ENCODE peak calls at places on chromosomes 11 and 22, in four cellular contexts. M, Q, H and U are unnamed samples.

GRCh38 chr11:27379449-27379848 is 16.4 kb upstream of the CCDC34 start:
- DNase-seq in M (no peak), Q (no peak), H (no peak), U (no peak)

GRCh38 chr22:30802202-30803166 is 107.8 kb downstream of the OSBP2 start:
- DNase-seq in H (peak), M (peak), Q (peak), U (peak)

GRCh38 chr11:28636033-28636432 is 527.8 kb downstream of the METTL15 start:
- DNase-seq in Q (no peak), M (no peak), H (no peak), U (no peak)

GRCh38 chr22:35549338-35549737 is 8.7 kb downstream of the RASD2 start:
- DNase-seq in H (no peak), M (no peak), Q (no peak), U (no peak)

GRCh38 chr22:20395181-20395896 is 1.4 kb downstream of the ZNF74 start:
- DNase-seq in M (no peak), H (peak), Q (peak), U (no peak)

GRCh38 chr11:47765086-47765485 is 2.1 kb downstream of the FNBP4 start:
- DNase-seq in H (no peak), M (no peak), Q (no peak), U (no peak)

GRCh38 chr11:66619080-66619554 is 2.7 kb downstream of the RBM14 start:
- DNase-seq in Q (no peak), M (no peak), H (no peak), U (no peak)

GRCh38 chr22:23214398-23214797 is 34.1 kb downstream of the BCR start:
- DNase-seq in H (peak), M (no peak), Q (no peak), U (no peak)

GRCh38 chr11:65215441-65216076 is 33.8 kb downstream of the CAPN1 start:
- DNase-seq in Q (no peak), M (no peak), H (no peak), U (no peak)

GRCh38 chr11:44036811-44037657 is 10.7 kb upstream of the ACCSL start:
- DNase-seq in M (peak), H (peak), Q (peak), U (peak)

GRCh38 chr22:19986410-19987341 is 29.9 kb downstream of the ARVCF start:
- DNase-seq in M (no peak), H (peak), Q (peak), U (peak)

GRCh38 chr11:69439651-69440464 is 41.6 kb upstream of the LINC01488 start:
- DNase-seq in M (no peak), Q (no peak), H (no peak), U (no peak)

GRCh38 chr11:64196616-64197015 is 9.9 kb upstream of the FERMT3 start:
- DNase-seq in H (no peak), M (no peak), Q (no peak), U (no peak)

GRCh38 chr11:114953039-114953438 is 274.7 kb downstream of the NXPE2 start:
- DNase-seq in H (peak), Q (peak), M (no peak), U (no peak)

GRCh38 chr11:123174196-123175183 is 20.6 kb downstream of the CLMP start:
- DNase-seq in Q (no peak), H (no peak), M (no peak), U (no peak)

GRCh38 chr11:72584293-72584921 is 89.8 kb downstream of the PDE2A start:
- DNase-seq in Q (no peak), M (no peak), H (peak), U (peak)

GRCh38 chr11:363948-364761 is 5.1 kb upstream of the B4GALNT4 start:
- DNase-seq in M (peak), H (no peak), Q (peak), U (peak)

GRCh38 chr11:26688701-26689100 is 33.2 kb downstream of the SLC5A12 start:
- DNase-seq in Q (no peak), H (no peak), M (no peak), U (no peak)

GRCh38 chr22:26884921-26885320 is 227.5 kb downstream of the MIAT start:
- DNase-seq in H (no peak), M (no peak), Q (no peak), U (no peak)

GRCh38 chr11:108009497-108010360 is 1.0 kb downstream of the CUL5 start:
- DNase-seq in H (no peak), Q (peak), M (no peak), U (no peak)

GRCh38 chr11:125020342-125020741 is 42.8 kb upstream of the SLC37A2 start:
- DNase-seq in M (no peak), Q (no peak), H (no peak), U (no peak)

GRCh38 chr11:106276859-106277436 is 199.5 kb downstream of the AASDHPPT start:
- DNase-seq in H (no peak), Q (peak), M (no peak), U (no peak)

GRCh38 chr22:20155330-20156041 is 4.6 kb upstream of the CCDC188 start:
- DNase-seq in Q (peak), H (peak), M (no peak), U (no peak)

GRCh38 chr22:35620624-35621245 is 3.6 kb upstream of the MB start:
- DNase-seq in H (no peak), M (no peak), Q (peak), U (no peak)

GRCh38 chr11:125382211-125382807 is 113.8 kb downstream of the FEZ1 start:
- DNase-seq in H (no peak), Q (no peak), M (no peak), U (no peak)

GRCh38 chr11:1647901-1648721 is 18.5 kb downstream of the KRTAP5-5 start:
- DNase-seq in Q (peak), M (no peak), H (no peak), U (no peak)

GRCh38 chr11:48169706-48170105 is 46.9 kb upstream of the OR4B1 start:
- DNase-seq in H (no peak), M (no peak), Q (no peak), U (no peak)

GRCh38 chr11:80700386-80700785 is 1259.6 kb upstream of the TENM4 start:
- DNase-seq in H (no peak), M (no peak), Q (no peak), U (no peak)

GRCh38 chr22:41435560-41435959 is 11.0 kb downstream of the TOB2 start:
- DNase-seq in H (no peak), Q (no peak), M (no peak), U (no peak)

GRCh38 chr11:111624602-111625001 is 22.4 kb downstream of the SIK2 start:
- DNase-seq in M (no peak), Q (no peak), H (no peak), U (no peak)

GRCh38 chr11:65426839-65427690 is 4.5 kb downstream of the NEAT1 start:
- DNase-seq in M (no peak), H (no peak), Q (no peak), U (no peak)

GRCh38 chr22:47275479-47276218 is 513.2 kb downstream of the TBC1D22A start:
- DNase-seq in H (no peak), M (no peak), Q (no peak), U (peak)

GRCh38 chr11:123261345-123262106 is 66.5 kb upstream of the CLMP start:
- DNase-seq in M (peak), H (peak), Q (peak), U (peak)

GRCh38 chr11:92411431-92411830 is 186.8 kb downstream of the FAT3 start:
- DNase-seq in H (no peak), M (no peak), Q (no peak), U (no peak)

GRCh38 chr22:19760652-19761002 is at the start of gene TBX1:
- DNase-seq in H (no peak), Q (peak), M (no peak), U (no peak)

GRCh38 chr11:120182790-120183491 is 27.9 kb upstream of the OAF start:
- DNase-seq in M (no peak), Q (no peak), H (no peak), U (peak)

GRCh38 chr11:120331301-120331966 is 4.8 kb upstream of the ARHGEF12 start:
- DNase-seq in H (no peak), M (no peak), Q (no peak), U (no peak)

GRCh38 chr11:32891657-32892354 is 805 bp upstream of the QSER1 start:
- DNase-seq in H (no peak), Q (no peak), M (no peak), U (no peak)
- TF ChIP-seq TEAD4 in H (no peak), Q (no peak), M (no peak), U (no peak)

GRCh38 chr22:46090051-46090591 is 60.2 kb upstream of the PPARA start:
- DNase-seq in M (no peak), Q (no peak), H (no peak), U (no peak)

GRCh38 chr22:46092011-46092410 is 58.3 kb upstream of the PPARA start:
- DNase-seq in Q (no peak), H (no peak), M (no peak), U (no peak)

GRCh38 chr22:46089426-46090041 is 60.8 kb upstream of the PPARA start:
- DNase-seq in H (no peak), M (no peak), Q (no peak), U (no peak)

GRCh38 chr22:46091277-46091977 is 58.9 kb upstream of the PPARA start:
- DNase-seq in Q (no peak), H (no peak), M (no peak), U (no peak)

DNA sequence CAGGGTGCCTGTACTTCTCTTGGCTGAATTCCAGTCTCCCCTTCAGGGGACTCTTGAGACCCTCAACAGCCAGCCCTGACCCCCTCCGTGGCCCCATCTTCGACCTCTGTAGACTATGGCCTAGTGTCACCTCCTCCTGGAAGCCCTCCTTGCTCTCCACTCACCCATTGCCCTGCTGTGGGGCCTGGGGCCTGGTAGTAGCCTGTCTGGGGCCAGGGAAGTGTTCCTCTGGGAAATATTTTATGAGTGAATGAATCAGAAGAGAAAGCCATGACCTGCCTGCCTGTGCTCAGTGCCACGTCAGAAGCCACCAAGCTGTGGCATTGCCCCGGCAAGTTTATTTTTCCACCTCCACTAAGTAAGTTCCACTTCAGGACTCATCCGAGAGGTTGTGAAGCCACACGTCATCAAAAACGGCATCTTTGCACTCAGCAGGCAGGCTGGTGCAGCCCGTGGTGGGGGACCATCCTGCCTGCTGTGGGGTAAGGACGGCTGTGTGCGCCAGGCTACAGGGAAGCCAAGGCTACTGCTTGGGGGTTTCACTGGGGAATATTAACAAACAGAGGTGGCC is 59.6 kb upstream of the PPARA start:
- DNase-seq in H (no peak), M (no peak), Q (no peak), U (no peak)
- TF ChIP-seq TEAD4 in H (no peak), M (no peak), Q (no peak), U (no peak)

GRCh38 chr11:99208813-99209212 is 188.1 kb downstream of the CNTN5 start:
- DNase-seq in H (no peak), Q (no peak), M (no peak), U (no peak)
- TF ChIP-seq TEAD4 in H (no peak), Q (no peak), M (no peak), U (no peak)

DNA sequence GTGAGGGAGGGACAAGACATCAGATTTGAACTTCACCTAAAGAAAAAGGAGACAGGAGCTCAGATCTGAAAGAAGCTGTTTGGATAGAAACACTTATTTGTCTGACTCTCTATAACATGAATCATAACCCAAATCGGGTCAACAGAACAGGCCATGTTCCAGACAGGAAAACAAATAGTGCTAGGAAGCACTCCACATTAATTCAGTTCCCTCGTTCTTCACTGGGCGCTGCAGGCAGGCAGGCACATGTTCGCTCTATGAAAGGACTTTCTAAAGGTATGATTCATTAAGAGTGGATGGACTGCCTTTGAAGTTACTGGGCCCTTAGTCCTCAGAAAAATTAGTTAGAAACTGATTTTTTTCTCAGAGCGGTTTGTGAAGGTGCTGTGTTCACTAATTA is 137.5 kb upstream of the TRPC6 start:
- DNase-seq in H (no peak), Q (no peak), M (no peak), U (no peak)
- TF ChIP-seq TEAD4 in H (no peak), Q (no peak), M (no peak), U (no peak)

GRCh38 chr22:29434288-29434687 is 4.1 kb upstream of the RFPL1 start:
- DNase-seq in Q (no peak), M (no peak), H (no peak), U (no peak)
- TF ChIP-seq TEAD4 in Q (no peak), M (no peak), H (no peak), U (no peak)

DNA sequence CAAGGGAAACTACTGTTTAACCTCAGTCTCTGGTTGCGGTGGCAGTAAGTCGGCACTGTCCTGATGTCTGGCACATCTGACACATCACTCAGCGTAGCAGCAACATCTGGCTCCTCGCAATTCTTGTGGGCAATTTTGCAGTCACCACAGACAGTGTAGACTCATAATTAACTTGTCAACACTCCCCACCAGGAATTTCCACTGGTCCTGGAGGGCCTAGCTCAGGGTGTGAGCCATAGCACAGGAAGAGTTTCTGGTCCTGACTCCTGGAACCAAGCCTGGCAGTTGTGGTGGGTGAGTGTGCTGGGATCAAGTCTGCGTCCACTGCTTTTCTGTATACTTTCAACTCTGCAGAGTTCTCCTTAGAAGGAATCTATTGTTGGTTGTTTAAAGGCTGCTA is 209.7 kb downstream of the SNX19 start:
- DNase-seq in Q (no peak), M (no peak), H (no peak), U (no peak)
- TF ChIP-seq TEAD4 in Q (no peak), M (no peak), H (no peak), U (no peak)

GRCh38 chr11:34787899-34788298 is 128.3 kb downstream of the APIP start:
- DNase-seq in H (no peak), Q (no peak), M (no peak), U (no peak)
- TF ChIP-seq TEAD4 in H (no peak), Q (no peak), M (no peak), U (no peak)